ENCODE peak calls at places on chromosomes 6 and 20, in eight cellular contexts. K is keratinocyte, W is endothelial cell of umbilical vein, B is neural progenitor cell, V is neuronal stem cell, L is IMR-90, A is GM23248, F is MM.1S. H is an unnamed sample. For H3K4me1, the result is how much of the 10 kb centered on the place peaks cover.

GRCh38 chr20:63289311-63290135 is 3.5 kb upstream of the COL20A1 start:
- DNase-seq in W (no peak), F (no peak), V (no peak), B (no peak), K (no peak), L (no peak), A (no peak), H (no peak)

GRCh38 chr6:68575765-68576439 is 59.2 kb upstream of the ADGRB3 start:
- DNase-seq in W (no peak), K (no peak), L (no peak), F (peak), A (no peak), B (peak), V (no peak), H (peak)

GRCh38 chr20:60136640-60137411 is 178.6 kb downstream of the CDH26 start:
- DNase-seq in A (no peak), L (no peak), K (no peak), B (no peak), V (no peak), F (no peak), W (no peak), H (no peak)

GRCh38 chr6:102154874-102155273 is 761.4 kb downstream of the GRIK2 start:
- DNase-seq in V (no peak), L (no peak), B (no peak), K (no peak), A (no peak), F (no peak), W (no peak), H (no peak)

GRCh38 chr20:11156922-11157321 is 483.1 kb upstream of the JAG1 start:
- DNase-seq in B (no peak), L (no peak), A (no peak), F (no peak), W (no peak), K (no peak), V (no peak), H (no peak)

GRCh38 chr6:160226118-160226541 is 32.5 kb downstream of the SLC22A2 start:
- DNase-seq in V (no peak), F (no peak), L (no peak), W (no peak), A (no peak), B (no peak), K (no peak), H (no peak)

GRCh38 chr6:9523462-9523861 is 891.4 kb downstream of the TFAP2A start:
- DNase-seq in K (no peak), V (no peak), F (no peak), W (peak), A (peak), B (no peak), L (peak), H (peak)

GRCh38 chr6:134909701-134910595 is 40.0 kb downstream of the ALDH8A1 start:
- DNase-seq in W (no peak), A (peak), F (no peak), K (no peak), L (no peak), B (no peak), V (no peak), H (no peak)

GRCh38 chr6:163490826-163491577 is 76.5 kb downstream of the QKI start:
- DNase-seq in V (no peak), A (peak), F (no peak), W (peak), L (peak), K (no peak), B (peak), H (peak)

GRCh38 chr20:38343107-38343797 is 3.0 kb upstream of the LBP start:
- DNase-seq in A (no peak), W (peak), K (no peak), L (peak), F (no peak), B (no peak), V (no peak), H (no peak)

GRCh38 chr6:149983145-149983544 is 19.4 kb downstream of the ULBP1 start:
- DNase-seq in V (no peak), A (no peak), W (no peak), L (no peak), B (peak), F (no peak), K (no peak), H (no peak)

GRCh38 chr6:87095056-87095527 is at the start of gene CGA:
- DNase-seq in K (no peak), L (no peak), B (no peak), W (peak), F (no peak), A (no peak), V (no peak), H (peak)

GRCh38 chr6:44064089-44064947 is 62.9 kb downstream of the MRPL14 start:
- DNase-seq in A (peak), F (no peak), L (peak), K (no peak), V (no peak), B (peak), W (peak), H (peak)

GRCh38 chr20:32368930-32369329 is 10.8 kb downstream of the ASXL1 start:
- DNase-seq in W (no peak), K (no peak), V (no peak), A (peak), B (peak), F (peak), L (peak), H (peak)

GRCh38 chr20:35950093-35950492 is 4.2 kb downstream of the SCAND1 start:
- DNase-seq in A (no peak), W (no peak), F (no peak), V (no peak), B (no peak), L (no peak), K (no peak), H (no peak)

GRCh38 chr6:12886961-12887775 is 170.6 kb downstream of the PHACTR1 start:
- DNase-seq in L (no peak), V (no peak), W (no peak), F (no peak), A (peak), K (no peak), B (peak), H (no peak)

GRCh38 chr20:7015257-7015656 is 247.8 kb downstream of the BMP2 start:
- DNase-seq in L (no peak), B (no peak), A (no peak), W (no peak), K (no peak), F (no peak), V (no peak), H (no peak)

GRCh38 chr6:22042713-22043112 is 254.1 kb downstream of the PRL start:
- DNase-seq in F (no peak), L (no peak), K (no peak), A (peak), V (no peak), W (no peak), B (no peak), H (peak)

GRCh38 chr6:159163901-159164370 is 5.3 kb upstream of the FNDC1 start:
- DNase-seq in B (no peak), K (no peak), F (no peak), L (peak), V (no peak), A (peak), W (no peak), H (peak)

GRCh38 chr6:83590413-83590812 is 78.1 kb downstream of the PRSS35 start:
- DNase-seq in A (peak), L (peak), V (no peak), F (no peak), K (no peak), B (no peak), W (no peak), H (no peak)

GRCh38 chr6:28506807-28507475 is 8.7 kb downstream of the GPX6 start:
- DNase-seq in W (no peak), B (no peak), K (no peak), L (no peak), F (no peak), V (no peak), A (no peak), H (no peak)

GRCh38 chr6:68718379-68719073 is 83.4 kb downstream of the ADGRB3 start:
- DNase-seq in F (no peak), V (no peak), W (no peak), B (no peak), A (peak), L (no peak), K (no peak), H (peak)

GRCh38 chr6:108627692-108628565 is 67.2 kb downstream of the FOXO3 start:
- DNase-seq in L (peak), W (no peak), F (no peak), A (peak), B (no peak), V (no peak), K (no peak), H (peak)

GRCh38 chr6:24520929-24521546 is 26.3 kb downstream of the ALDH5A1 start:
- DNase-seq in W (peak), K (no peak), A (peak), L (peak), V (no peak), F (peak), B (peak), H (no peak)

GRCh38 chr6:168368971-168369370 is 49.4 kb upstream of the DACT2 start:
- DNase-seq in F (no peak), W (no peak), B (no peak), K (no peak), L (no peak), A (no peak), V (no peak), H (no peak)
- H3K9ac ChIP-seq in F (no peak), W (no peak), B (no peak), K (no peak), L (no peak), A (no peak), V (no peak), H (no peak)

DNA sequence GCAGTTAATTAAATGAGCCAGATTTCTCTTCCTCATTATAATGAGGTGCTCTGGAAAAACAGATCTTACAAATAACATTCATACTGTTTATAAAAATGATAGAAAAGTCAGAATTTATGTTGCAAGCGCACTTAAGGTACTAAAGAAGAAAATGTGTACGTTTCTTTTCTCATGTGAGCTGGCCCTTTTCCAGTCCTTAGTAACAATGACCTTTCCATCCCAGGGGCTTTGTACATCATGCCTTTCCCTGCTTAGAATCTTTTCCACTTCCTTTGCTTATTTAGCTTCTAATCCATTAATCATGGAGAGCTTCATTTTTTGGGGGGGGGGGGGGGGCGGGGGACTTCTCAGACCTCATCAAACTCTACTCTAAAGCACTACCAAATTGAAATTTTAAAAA is 4.8 kb downstream of the FBXO5 start:
- DNase-seq in K (no peak), W (peak), V (no peak), F (no peak), B (no peak), L (peak), A (no peak), H (no peak)
- H3K4me1 ChIP-seq in K (under half), W (under half), V (under half), F (under half), B (half or more), L (under half), A (under half), H (under half)

DNA sequence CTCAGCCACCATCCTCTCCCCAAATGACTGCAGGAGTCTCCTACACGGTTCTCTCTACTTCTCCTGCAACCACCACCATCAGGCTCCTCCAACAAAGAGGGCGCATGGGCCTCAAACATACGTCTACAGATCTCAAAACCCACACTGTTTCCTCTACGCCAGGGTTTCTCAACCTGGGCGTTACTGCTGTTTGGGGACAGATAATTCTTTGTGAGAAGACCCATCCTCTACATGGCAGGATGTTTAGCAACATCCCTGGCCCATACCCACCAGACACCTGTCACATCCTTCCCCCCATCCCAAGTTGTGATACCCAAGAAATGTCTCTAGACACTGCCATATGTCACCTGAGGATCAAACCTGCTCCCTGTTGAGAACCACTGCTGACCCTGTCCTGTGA is 45.0 kb downstream of the ELMO2 start:
- DNase-seq in V (no peak), K (no peak), W (no peak), L (no peak), B (no peak), F (no peak), A (no peak), H (no peak)
- H3K4me2 ChIP-seq in V (no peak), K (no peak), W (no peak), L (no peak), B (no peak), F (no peak), A (no peak), H (no peak)

DNA sequence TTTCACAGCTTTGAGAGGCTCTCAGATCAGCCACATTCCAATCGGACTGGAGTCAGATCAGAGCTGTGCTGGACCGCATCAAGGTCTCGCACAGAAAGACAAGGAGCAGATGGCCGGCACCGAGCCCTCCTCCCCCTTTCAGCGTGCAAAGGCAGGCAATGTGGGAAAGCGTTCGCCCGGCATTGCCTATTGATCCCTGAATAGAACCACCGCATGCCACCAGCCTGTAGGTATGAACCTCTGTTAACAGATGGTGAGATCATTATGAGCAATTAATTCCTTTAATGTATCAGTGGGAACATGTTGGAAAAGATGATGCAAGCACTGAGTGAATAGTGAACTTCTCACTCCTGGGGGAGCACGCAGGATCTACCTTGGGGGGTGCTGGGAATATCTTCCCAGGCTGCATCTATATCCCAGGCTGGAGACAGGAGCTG is 117.5 kb upstream of the ID4 start:
- DNase-seq in A (peak), B (peak), V (peak), W (no peak), F (no peak), K (no peak), L (peak), H (peak)
- H3K9ac ChIP-seq in A (peak), B (no peak), V (no peak), W (no peak), F (no peak), K (no peak), L (no peak), H (no peak)

DNA sequence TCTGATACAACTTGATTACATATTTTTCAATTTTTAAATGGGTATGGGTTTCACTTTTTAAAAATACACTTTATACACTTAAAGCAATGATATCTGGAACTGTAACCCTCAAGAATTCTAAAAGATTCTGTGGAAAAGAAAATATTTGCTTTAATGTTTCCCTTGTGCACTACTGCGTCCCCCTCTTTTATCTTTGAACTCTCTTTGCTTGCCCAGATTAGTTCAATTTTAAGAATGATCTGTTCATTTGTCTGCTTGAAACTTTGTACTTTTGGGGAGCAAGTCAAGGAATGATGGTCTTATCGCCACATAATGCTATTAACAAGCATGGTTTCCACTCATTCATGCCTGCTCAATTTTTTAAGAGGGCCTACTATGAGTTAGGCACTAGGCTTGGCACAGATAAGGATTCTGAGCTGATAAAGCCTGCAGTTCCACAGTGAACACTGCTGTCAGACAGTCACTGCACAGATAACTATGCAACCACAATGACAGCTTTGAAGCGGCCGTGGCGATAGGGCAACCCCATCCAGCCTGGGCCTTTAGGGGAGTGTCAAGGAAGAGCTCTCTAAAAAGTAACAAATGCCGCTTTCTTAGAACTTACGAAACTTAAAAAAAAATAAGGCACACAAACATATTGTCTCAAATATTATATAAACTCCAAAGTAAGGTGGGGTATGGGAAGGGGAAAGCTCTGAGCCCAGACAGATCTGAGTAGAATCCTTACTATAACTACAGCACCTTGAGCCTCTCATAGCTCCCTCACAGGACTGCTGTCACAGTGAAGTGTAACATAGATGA is 29.7 kb downstream of the FYN start:
- DNase-seq in A (no peak), B (no peak), F (peak), L (no peak), K (no peak), W (no peak), V (no peak), H (peak)
- H3K4me1 ChIP-seq in A (under half), B (half or more), F (under half), L (under half), K (under half), W (under half), V (half or more), H (under half)

DNA sequence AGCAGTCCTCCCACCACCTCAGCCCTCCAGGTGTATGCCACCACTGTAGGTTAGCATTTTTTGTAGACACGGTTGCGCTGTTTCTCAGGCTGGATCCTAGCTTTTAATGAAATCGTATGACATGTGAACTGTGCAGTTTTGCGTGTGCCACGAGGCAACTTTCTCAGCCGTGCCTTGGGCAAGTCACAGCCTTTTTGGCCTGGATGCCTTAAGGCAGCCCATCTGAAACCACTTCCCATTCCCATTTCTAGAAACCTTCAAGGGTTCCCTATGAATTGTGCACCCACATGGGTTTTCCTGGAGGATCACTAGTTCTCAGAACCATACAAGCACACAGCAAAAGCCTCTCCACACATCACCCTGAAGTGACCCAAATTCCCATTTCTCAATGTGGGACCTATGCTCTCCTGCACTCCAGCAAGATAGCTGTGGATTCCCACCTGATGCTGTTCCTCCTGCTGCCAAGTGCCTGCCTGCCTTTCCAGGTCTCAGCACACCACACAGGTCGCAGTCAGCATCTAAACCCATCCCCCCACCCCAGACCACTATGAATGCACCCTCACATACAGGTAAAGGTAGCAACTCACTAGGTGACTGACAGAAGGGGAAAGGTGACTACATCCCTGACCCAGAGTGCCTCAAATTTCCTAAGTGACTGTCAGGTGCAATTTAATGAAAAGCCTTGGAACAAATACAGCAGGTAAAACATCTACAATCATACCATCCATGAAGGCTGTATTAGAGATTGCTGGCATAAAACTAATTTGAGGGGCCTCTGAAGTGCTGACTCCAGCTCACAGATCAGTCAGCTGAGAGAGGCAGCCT is 28.8 kb downstream of the SNX5 start:
- DNase-seq in V (no peak), A (no peak), K (no peak), W (no peak), B (no peak), L (no peak), F (no peak), H (no peak)
- H3K4me2 ChIP-seq in V (no peak), A (no peak), K (no peak), W (no peak), B (no peak), L (no peak), F (no peak), H (no peak)

GRCh38 chr20:3470627-3471396 is at the start of gene ATRN:
- DNase-seq in B (peak), A (peak), F (peak), V (peak), L (peak), K (peak), W (peak), H (peak)

GRCh38 chr20:3471397-3472021 is 691 bp downstream of the ATRN start:
- DNase-seq in K (no peak), F (no peak), L (no peak), V (no peak), A (peak), W (no peak), B (peak), H (no peak)

GRCh38 chr20:3472105-3472504 is 1.3 kb downstream of the ATRN start:
- DNase-seq in F (no peak), L (no peak), V (no peak), A (no peak), W (no peak), B (no peak), K (no peak), H (no peak)

GRCh38 chr20:3473944-3474343 is 3.1 kb downstream of the ATRN start:
- DNase-seq in L (no peak), K (no peak), F (no peak), W (no peak), B (no peak), A (no peak), V (no peak), H (no peak)

DNA sequence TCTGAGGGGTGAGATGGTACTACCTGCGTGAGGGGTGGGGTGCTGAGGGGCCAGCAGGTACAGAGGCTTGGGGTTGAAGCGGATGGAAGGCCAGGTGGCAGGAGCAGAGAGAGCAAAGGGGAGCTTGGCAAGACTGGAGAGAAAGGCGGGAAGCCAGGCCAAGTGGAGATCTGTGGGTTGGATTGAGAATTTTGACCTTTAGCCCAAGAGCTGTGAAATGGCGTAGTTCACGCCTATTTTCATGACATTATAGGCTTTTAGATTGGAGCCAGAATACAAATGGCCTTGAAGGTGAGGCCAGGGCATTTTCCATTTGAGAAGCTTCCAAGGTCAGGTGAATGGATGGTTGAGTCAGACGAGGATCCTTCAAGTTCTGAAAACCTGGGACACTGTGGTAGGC is 2.5 kb downstream of the ATRN start:
- DNase-seq in K (no peak), F (no peak), L (no peak), B (no peak), A (no peak), W (no peak), V (no peak), H (no peak)
- H3K9ac ChIP-seq in K (no peak), F (no peak), L (no peak), B (no peak), A (no peak), W (no peak), V (peak), H (no peak)

GRCh38 chr6:31465718-31466117 is 32.2 kb upstream of the MICB start:
- DNase-seq in W (no peak), V (no peak), L (no peak), F (peak), K (no peak), B (no peak), A (no peak), H (no peak)
- H3K4me1 ChIP-seq in W (under half), V (under half), L (under half), F (under half), K (under half), B (under half), A (under half), H (under half)